ENCODE peak calls at places on chromosomes 7 and 10, in seven cellular contexts. C is RPMI8226; I is activated CD4-positive, alpha-beta T cell treated with anti-CD3 and anti-CD28 coated beads for 48 hours; Q is EH; Z is EL; T is NCI-H774; D is HT1080. H is an unnamed sample.

GRCh38 chr7:152512711-152513110 is 76.9 kb upstream of the KMT2C start:
- DNase-seq in C (peak; percentile 85), I (peak; percentile 12), Q (no peak), Z (no peak), T (peak; percentile 27), D (peak; percentile 67), H (peak; percentile 3)

GRCh38 chr7:7898155-7898554 is 70.4 kb upstream of the GLCCI1 start:
- DNase-seq in C (no peak), I (no peak), Q (no peak), Z (no peak), T (no peak), D (no peak), H (no peak)

GRCh38 chr10:118543714-118544400 is 51.6 kb downstream of the PRLHR start:
- DNase-seq in C (peak; percentile 51), I (peak; percentile 63), Q (peak; percentile 27), Z (peak; percentile 29), T (peak; percentile 17), D (peak; percentile 56), H (peak; percentile 10)

GRCh38 chr10:30294506-30295280 is 54.4 kb downstream of the MTPAP start:
- DNase-seq in C (no peak), I (no peak), Q (no peak), Z (no peak), T (peak; percentile 2), D (no peak), H (no peak)

GRCh38 chr10:71756441-71757191 is 16.7 kb downstream of the VSIR start:
- DNase-seq in C (no peak), I (no peak), Q (peak; percentile 52), Z (no peak), T (no peak), D (no peak), H (no peak)

GRCh38 chr7:21028186-21028989 is 241.7 kb upstream of the SP8 start:
- DNase-seq in C (no peak), I (no peak), Q (no peak), Z (peak; percentile 5), T (no peak), D (peak; percentile 4), H (no peak)

GRCh38 chr10:14659626-14660196 is 115.0 kb downstream of the FAM107B start:
- DNase-seq in C (peak; percentile 89), I (peak; percentile 67), Q (peak; percentile 23), Z (no peak), T (no peak), D (no peak), H (peak; percentile 50)

GRCh38 chr10:48455055-48455391 is 148.5 kb downstream of the MAPK8 start:
- DNase-seq in C (no peak), I (no peak), Q (no peak), Z (no peak), T (no peak), D (no peak), H (no peak)

GRCh38 chr10:70494536-70494935 is 16.0 kb downstream of the PALD1 start:
- DNase-seq in C (no peak), I (peak; percentile 71), Q (peak; percentile 22), Z (peak; percentile 17), T (no peak), D (peak; percentile 32), H (no peak)

GRCh38 chr10:191703-192518 is 56.7 kb downstream of the ZMYND11 start:
- DNase-seq in C (no peak), I (no peak), Q (peak; percentile 60), Z (peak; percentile 41), T (peak; percentile 2), D (no peak), H (no peak)

GRCh38 chr10:132766291-132766690 is 19.7 kb downstream of the NKX6-2 start:
- DNase-seq in C (no peak), I (no peak), Q (no peak), Z (no peak), T (no peak), D (no peak), H (no peak)

GRCh38 chr7:44347546-44348114 is 22.2 kb upstream of the CAMK2B start:
- DNase-seq in C (no peak), I (no peak), Q (no peak), Z (no peak), T (no peak), D (no peak), H (no peak)

GRCh38 chr10:178208-178607 is 43.0 kb downstream of the ZMYND11 start:
- DNase-seq in C (peak; percentile 25), I (no peak), Q (peak; percentile 51), Z (peak; percentile 39), T (peak; percentile 17), D (peak; percentile 8), H (no peak)

GRCh38 chr7:111678986-111679385 is 116.7 kb upstream of the IMMP2L start:
- DNase-seq in C (no peak), I (no peak), Q (no peak), Z (peak; percentile 6), T (no peak), D (no peak), H (no peak)

GRCh38 chr7:27151945-27152815 is at the start of gene HOXA3:
- DNase-seq in C (no peak), I (no peak), Q (peak; percentile 86), Z (peak; percentile 84), T (no peak), D (no peak), H (no peak)

GRCh38 chr7:132933076-132933466 is 148.8 kb downstream of the CHCHD3 start:
- DNase-seq in C (no peak), I (peak; percentile 4), Q (peak; percentile 66), Z (peak; percentile 58), T (no peak), D (peak; percentile 6), H (no peak)

GRCh38 chr10:14665865-14666857 is 108.5 kb downstream of the FAM107B start:
- DNase-seq in C (no peak), I (no peak), Q (peak; percentile 51), Z (no peak), T (no peak), D (no peak), H (no peak)

GRCh38 chr7:88347098-88347497 is 40.4 kb upstream of the STEAP4 start:
- DNase-seq in C (no peak), I (no peak), Q (no peak), Z (no peak), T (no peak), D (no peak), H (no peak)

GRCh38 chr7:27247000-27247399 is 4.4 kb downstream of the EVX1 start:
- DNase-seq in C (no peak), I (no peak), Q (no peak), Z (no peak), T (no peak), D (no peak), H (no peak)

GRCh38 chr7:117069379-117069778 is 116.1 kb downstream of the ST7 start:
- DNase-seq in C (no peak), I (no peak), Q (no peak), Z (no peak), T (no peak), D (no peak), H (no peak)

GRCh38 chr10:131973160-131973951 is 8.4 kb downstream of the BNIP3 start:
- DNase-seq in C (no peak), I (peak; percentile 28), Q (no peak), Z (no peak), T (no peak), D (no peak), H (no peak)

GRCh38 chr10:74486659-74487058 is 335.6 kb downstream of the ADK start:
- DNase-seq in C (no peak), I (no peak), Q (no peak), Z (no peak), T (no peak), D (no peak), H (no peak)

GRCh38 chr10:70410608-70411007 is 6.7 kb downstream of the EIF4EBP2 start:
- DNase-seq in C (no peak), I (no peak), Q (peak; percentile 23), Z (no peak), T (no peak), D (no peak), H (no peak)

GRCh38 chr7:135817576-135817975 is 69.0 kb upstream of the FAM180A start:
- DNase-seq in C (no peak), I (no peak), Q (no peak), Z (no peak), T (no peak), D (no peak), H (no peak)

GRCh38 chr7:112556633-112557032 is 75.8 kb downstream of the LSMEM1 start:
- DNase-seq in C (peak; percentile 74), I (peak; percentile 14), Q (no peak), Z (no peak), T (no peak), D (peak; percentile 81), H (no peak)

GRCh38 chr7:129144834-129145668 is 544 bp downstream of the TSPAN33 start:
- DNase-seq in C (no peak), I (peak; percentile 31), Q (no peak), Z (no peak), T (no peak), D (no peak), H (peak; percentile 20)

GRCh38 chr10:78331391-78331922 is 297.8 kb downstream of the RPS24 start:
- DNase-seq in C (no peak), I (no peak), Q (peak; percentile 84), Z (peak; percentile 57), T (no peak), D (peak; percentile 49), H (no peak)

GRCh38 chr10:11209810-11210141 is 192.1 kb downstream of the CELF2 start:
- DNase-seq in C (peak; percentile 7), I (no peak), Q (no peak), Z (no peak), T (no peak), D (peak; percentile 22), H (no peak)

GRCh38 chr7:81299711-81300110 is 380.9 kb upstream of the SEMA3C start:
- DNase-seq in C (no peak), I (no peak), Q (no peak), Z (no peak), T (no peak), D (no peak), H (no peak)

GRCh38 chr7:156475666-156476065 is 164.9 kb upstream of the RNF32 start:
- DNase-seq in C (no peak), I (no peak), Q (peak; percentile 1), Z (peak; percentile 3), T (no peak), D (peak; percentile 67), H (no peak)

GRCh38 chr10:62224606-62225005 is 44.0 kb downstream of the RTKN2 start:
- DNase-seq in C (no peak), I (no peak), Q (peak; percentile 83), Z (peak; percentile 78), T (no peak), D (peak; percentile 40), H (no peak)

GRCh38 chr10:98135222-98135899 is 904 bp downstream of the R3HCC1L start:
- DNase-seq in C (peak; percentile 8), I (no peak), Q (no peak), Z (no peak), T (no peak), D (no peak), H (no peak)

H was measured in effector memory CD8-positive, alpha-beta T cell.